ENCODE peak calls at places on chromosomes 11 and 22, in seven cellular contexts. Q, J, I, C, B, Z and M are unnamed samples. For H3K4me1, the result is how much of the 10 kb centered on the place peaks cover.

GRCh38 chr11:94325681-94326080 is 21.3 kb downstream of the IZUMO1R start:
- DNase-seq in B (no peak), Z (peak), I (no peak), Q (peak), C (peak), J (peak), M (no peak)

GRCh38 chr11:12258451-12258850 is 118.9 kb upstream of the PARVA start:
- DNase-seq in B (no peak), Q (no peak), Z (peak), C (no peak), I (no peak), J (peak), M (no peak)

GRCh38 chr11:128948583-128948982 is 5.9 kb upstream of the TP53AIP1 start:
- DNase-seq in C (no peak), J (no peak), B (no peak), I (no peak), Z (no peak), Q (no peak), M (no peak)

GRCh38 chr11:131583823-131584222 is 213.4 kb downstream of the NTM start:
- DNase-seq in Q (no peak), J (no peak), C (no peak), Z (no peak), B (no peak), I (no peak), M (no peak)

GRCh38 chr11:111797145-111797581 is 31.0 kb upstream of the PPP2R1B start:
- DNase-seq in J (no peak), Z (no peak), C (peak), B (no peak), Q (no peak), I (no peak), M (no peak)

GRCh38 chr11:134342572-134343340 is 11.0 kb downstream of the GLB1L2 start:
- DNase-seq in Z (no peak), I (no peak), C (no peak), B (no peak), J (no peak), Q (no peak), M (peak)

GRCh38 chr22:21861290-21861848 is 6.1 kb downstream of the MAPK1 start:
- DNase-seq in J (no peak), Z (no peak), C (no peak), Q (no peak), I (no peak), B (no peak), M (no peak)

GRCh38 chr11:72378704-72379383 is 55.5 kb downstream of the CLPB start:
- DNase-seq in Z (no peak), J (no peak), C (peak), I (peak), Q (peak), B (peak), M (no peak)

GRCh38 chr11:70265341-70265740 is 5.1 kb upstream of the PPFIA1 start:
- DNase-seq in Q (no peak), J (no peak), B (no peak), C (no peak), I (no peak), Z (no peak), M (no peak)

GRCh38 chr11:83612891-83613766 is 327.0 kb upstream of the CCDC90B start:
- DNase-seq in I (no peak), Z (no peak), Q (no peak), C (no peak), B (no peak), J (no peak), M (no peak)

GRCh38 chr11:12200359-12201015 is 90.1 kb downstream of the MICAL2 start:
- DNase-seq in Z (no peak), C (peak), B (no peak), I (peak), Q (no peak), J (no peak), M (no peak)

GRCh38 chr11:123640677-123641494 is 13.5 kb downstream of the SCN3B start:
- DNase-seq in B (no peak), J (peak), I (no peak), Q (peak), C (peak), Z (peak), M (no peak)

GRCh38 chr22:26482171-26482570 is 1.4 kb downstream of the HPS4 start:
- DNase-seq in C (no peak), Q (no peak), J (no peak), Z (no peak), I (no peak), B (no peak), M (no peak)

GRCh38 chr11:10326080-10326964 is 21.4 kb downstream of the ADM start:
- DNase-seq in C (peak), J (no peak), Z (peak), B (peak), Q (peak), I (no peak), M (no peak)

GRCh38 chr22:20563464-20563906 is 56.1 kb downstream of the MED15 start:
- DNase-seq in I (no peak), J (no peak), Z (no peak), Q (no peak), B (no peak), C (no peak), M (peak)

GRCh38 chr22:20635227-20635591 is 127.8 kb downstream of the MED15 start:
- DNase-seq in B (no peak), Z (no peak), C (no peak), I (no peak), J (no peak), Q (no peak), M (no peak)

GRCh38 chr11:2312232-2313042 is 10.6 kb downstream of the TSPAN32 start:
- DNase-seq in I (no peak), Z (no peak), Q (no peak), J (no peak), C (no peak), B (no peak), M (peak)

GRCh38 chr11:107683807-107684206 is 28.0 kb downstream of the SLN start:
- DNase-seq in B (no peak), Z (no peak), I (no peak), C (no peak), Q (no peak), J (peak), M (no peak)

GRCh38 chr22:34850010-34850409 is 215.9 kb upstream of the ISX start:
- DNase-seq in Z (no peak), C (no peak), Q (no peak), I (no peak), B (no peak), J (no peak), M (no peak)

GRCh38 chr11:73980001-73980960 is 2.4 kb downstream of the UCP2 start:
- DNase-seq in Q (peak), J (no peak), I (no peak), C (peak), Z (peak), B (no peak), M (peak)

GRCh38 chr22:42270178-42270511 is 308 bp downstream of the TCF20 start:
- DNase-seq in J (no peak), B (no peak), Z (no peak), C (no peak), I (no peak), Q (no peak), M (no peak)

GRCh38 chr22:26734339-26735018 is 77.1 kb downstream of the MIAT start:
- DNase-seq in B (no peak), J (no peak), C (no peak), Q (no peak), Z (no peak), I (no peak), M (no peak)

GRCh38 chr22:44406581-44407403 is 91.2 kb downstream of the RTL6 start:
- DNase-seq in Z (no peak), C (no peak), Q (no peak), B (no peak), I (no peak), J (no peak), M (no peak)

GRCh38 chr11:69217276-69218105 is 61.8 kb downstream of the SMIM38 start:
- DNase-seq in C (peak), J (no peak), Z (no peak), Q (peak), B (peak), I (no peak), M (peak)

GRCh38 chr11:118304809-118305248 is 299 bp downstream of the CD3E start:
- DNase-seq in J (no peak), C (no peak), B (no peak), Z (no peak), Q (no peak), I (no peak), M (no peak)

GRCh38 chr11:118277312-118277711 is 13.2 kb upstream of the MPZL2 start:
- DNase-seq in I (no peak), Q (peak), Z (peak), B (no peak), C (no peak), J (no peak), M (no peak)

GRCh38 chr11:120562806-120563425 is 51.4 kb downstream of the GRIK4 start:
- DNase-seq in J (no peak), B (no peak), I (no peak), Z (no peak), Q (no peak), C (no peak), M (no peak)

GRCh38 chr22:45237065-45237990 is 3.4 kb downstream of the KIAA0930 start:
- DNase-seq in Q (no peak), J (no peak), I (no peak), Z (peak), B (no peak), C (no peak), M (no peak)

DNA sequence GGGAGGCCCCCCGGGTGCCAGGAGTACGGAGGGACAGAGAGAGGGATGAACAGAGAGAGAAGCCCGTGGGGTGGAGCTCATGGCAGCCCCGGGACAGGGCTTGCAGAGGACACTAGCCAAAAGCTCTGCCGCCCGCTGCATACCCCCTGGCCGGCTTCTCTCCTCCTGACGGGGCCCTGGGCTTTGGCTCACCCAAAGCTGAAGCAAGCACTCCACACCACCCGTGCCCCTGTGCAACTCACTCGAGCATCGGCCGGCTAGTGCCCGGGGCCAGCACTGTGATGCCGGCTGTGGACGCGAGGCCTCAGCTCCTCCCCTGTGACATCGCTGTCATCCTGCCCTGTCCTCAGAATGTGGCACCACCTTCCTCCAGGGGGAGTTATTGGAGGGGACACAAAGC is 429.6 kb downstream of the BRD1 start:
- DNase-seq in Q (no peak), I (no peak), J (no peak), Z (no peak), C (no peak), B (no peak), M (no peak)
- TF ChIP-seq EP300 in Q (no peak), I (no peak), J (no peak), Z (no peak), C (no peak), B (no peak), M (no peak)

GRCh38 chr11:76772100-76772782 is 10.9 kb upstream of the TSKU start:
- DNase-seq in Z (peak), I (no peak), J (no peak), Q (no peak), B (peak), C (no peak), M (no peak)

GRCh38 chr11:76771446-76772099 is 11.6 kb upstream of the TSKU start:
- DNase-seq in C (no peak), I (no peak), J (no peak), Q (no peak), Z (no peak), B (no peak), M (no peak)

GRCh38 chr11:76773921-76774361 is 9.2 kb upstream of the TSKU start:
- DNase-seq in Q (peak), C (no peak), Z (no peak), I (peak), B (peak), J (no peak), M (no peak)

GRCh38 chr11:76770642-76771445 is 12.3 kb upstream of the TSKU start:
- DNase-seq in B (peak), I (peak), C (peak), Q (peak), Z (peak), J (peak), M (no peak)

GRCh38 chr11:76772783-76773106 is 10.4 kb upstream of the TSKU start:
- DNase-seq in I (no peak), Q (no peak), J (no peak), C (no peak), B (no peak), Z (no peak), M (no peak)
- H3K4me1 ChIP-seq in I (under half), Q (half or more), J (half or more), C (under half), B (under half), Z (half or more), M (half or more)

GRCh38 chr11:68179847-68180246 is 33.2 kb downstream of the KMT5B start:
- DNase-seq in Q (no peak), J (no peak), I (no peak), C (no peak), Z (no peak), B (no peak), M (no peak)
- TF ChIP-seq EP300 in Q (no peak), J (no peak), I (no peak), C (no peak), Z (no peak), B (no peak), M (no peak)

GRCh38 chr11:47259178-47259977 is 1.6 kb downstream of the NR1H3 start:
- DNase-seq in C (peak), Z (peak), B (no peak), J (peak), I (no peak), Q (peak), M (no peak)

GRCh38 chr11:47257178-47257517 is 648 bp upstream of the NR1H3 start:
- DNase-seq in Z (no peak), B (no peak), J (no peak), I (no peak), C (no peak), Q (no peak), M (no peak)

GRCh38 chr11:47258317-47258902 is 614 bp downstream of the NR1H3 start:
- DNase-seq in J (no peak), I (no peak), Z (no peak), C (no peak), Q (no peak), B (no peak), M (no peak)

GRCh38 chr11:47256374-47256773 is 1.4 kb upstream of the NR1H3 start:
- DNase-seq in Z (no peak), I (no peak), J (no peak), B (no peak), Q (no peak), C (no peak), M (no peak)

DNA sequence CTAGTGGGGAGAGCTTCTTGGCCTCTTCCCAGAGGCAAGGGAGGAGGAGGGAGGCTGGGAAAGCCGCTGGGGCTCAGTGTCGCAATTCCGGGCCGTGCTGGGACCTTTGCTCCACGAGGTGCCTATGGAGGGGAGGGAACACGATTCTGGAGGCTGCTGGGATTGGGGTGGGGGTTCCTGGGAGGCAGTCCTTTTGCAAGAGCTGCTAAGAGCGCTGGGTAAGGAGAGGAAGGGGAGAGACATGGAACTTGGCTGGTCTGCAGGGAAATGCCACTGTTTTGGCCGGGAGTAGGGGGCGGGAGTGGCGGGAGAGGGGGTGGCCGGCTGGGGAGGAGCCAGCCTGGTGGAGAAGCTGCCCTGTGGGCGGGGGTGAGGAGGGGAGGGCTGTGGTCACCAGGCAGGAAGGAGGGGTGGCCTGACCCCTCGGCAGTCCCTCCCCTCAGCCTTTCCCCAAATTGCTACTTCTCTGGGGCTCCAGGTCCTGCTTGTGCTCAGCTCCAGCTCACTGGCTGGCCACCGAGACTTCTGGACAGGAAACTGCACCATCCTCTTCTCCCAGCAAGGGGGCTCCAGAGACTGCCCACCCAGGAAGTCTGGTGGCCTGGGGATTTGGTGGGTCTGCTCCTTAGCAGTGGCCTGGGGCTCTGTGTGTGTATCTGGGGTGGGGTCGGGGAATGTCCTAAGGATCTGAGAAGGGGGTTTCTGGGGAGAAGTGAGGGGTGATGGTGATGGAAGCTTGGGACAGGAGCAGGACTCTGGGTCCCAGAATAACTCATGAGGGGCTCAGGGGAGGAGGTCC is at the start of gene NR1H3:
- DNase-seq in Z (peak), B (peak), I (peak), Q (peak), J (peak), C (peak), M (peak)
- H3K4me1 ChIP-seq in Z (half or more), B (under half), I (under half), Q (half or more), J (half or more), C (under half), M (half or more)

GRCh38 chr22:32725369-32725988 is 76.0 kb upstream of the TIMP3 start:
- DNase-seq in C (no peak), Z (peak), I (no peak), B (no peak), Q (no peak), J (no peak), M (no peak)
- TF ChIP-seq EP300 in C (no peak), Z (no peak), I (no peak), B (no peak), Q (no peak), J (no peak), M (no peak)

DNA sequence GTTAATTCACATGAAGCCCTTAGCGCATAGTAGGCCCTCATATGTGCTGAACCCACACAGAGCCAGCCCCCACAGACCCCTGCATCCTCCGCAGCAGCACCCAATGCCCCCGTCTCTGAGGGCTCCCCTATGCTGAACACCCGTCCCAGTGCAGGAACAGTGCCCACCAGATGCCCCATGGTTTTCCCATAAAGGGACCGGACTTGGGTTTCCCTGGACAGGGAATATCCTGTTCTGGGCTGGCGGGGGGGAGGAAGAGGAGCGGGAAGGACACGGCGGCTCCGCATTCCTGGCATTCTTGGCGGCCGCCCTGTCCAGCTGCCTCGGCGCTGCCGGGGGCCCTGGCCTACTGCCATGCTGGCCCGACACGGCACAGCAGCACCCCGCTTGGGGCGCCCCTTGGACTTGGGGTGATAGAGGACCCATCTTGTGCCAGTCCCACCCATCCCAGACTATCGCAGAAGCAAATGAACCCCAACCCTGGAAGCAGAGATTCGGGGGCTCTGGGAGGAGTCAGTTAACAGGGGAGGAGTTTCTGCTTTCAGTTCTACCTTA is 23.7 kb upstream of the CBX7 start:
- DNase-seq in I (peak), B (peak), J (no peak), C (peak), Z (peak), Q (peak), M (no peak)
- H3K4me1 ChIP-seq in I (half or more), B (under half), J (half or more), C (under half), Z (half or more), Q (half or more), M (half or more)

GRCh38 chr11:37088573-37088910 is 490.5 kb upstream of the RAG2 start:
- DNase-seq in C (no peak), Q (no peak), I (no peak), Z (no peak), J (no peak), B (no peak), M (no peak)

GRCh38 chr11:37092487-37092886 is 494.5 kb upstream of the RAG2 start:
- DNase-seq in B (no peak), Q (no peak), J (no peak), C (no peak), I (no peak), Z (no peak), M (no peak)

GRCh38 chr11:37089439-37089838 is 491.4 kb upstream of the RAG2 start:
- DNase-seq in I (no peak), Q (no peak), B (no peak), J (no peak), C (no peak), Z (no peak), M (no peak)

GRCh38 chr11:37087650-37088572 is 489.9 kb upstream of the RAG2 start:
- DNase-seq in B (no peak), J (no peak), C (no peak), I (no peak), Z (no peak), Q (no peak), M (no peak)
- TF ChIP-seq EP300 in B (no peak), J (no peak), C (no peak), I (no peak), Z (no peak), Q (no peak), M (no peak)

DNA sequence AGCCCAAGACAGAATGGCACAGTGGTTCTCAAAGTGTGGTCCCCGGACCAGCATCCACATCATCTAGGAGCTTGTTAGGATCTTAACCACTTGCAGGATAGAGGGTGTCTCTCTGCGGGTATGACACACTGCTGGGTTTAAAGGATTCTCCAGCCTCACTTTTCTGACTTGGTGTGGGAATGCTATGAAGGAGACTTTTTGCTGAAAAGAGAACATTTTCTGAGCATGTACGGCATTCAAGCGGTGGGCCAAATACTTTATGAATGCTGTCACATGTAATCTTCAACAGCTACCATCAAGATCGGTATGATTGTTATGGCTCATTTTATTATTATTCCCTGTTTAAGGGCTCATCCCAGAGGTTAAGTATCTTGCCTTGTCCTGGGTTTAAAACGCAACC is 1.7 kb upstream of the CD82 start:
- DNase-seq in J (no peak), C (no peak), B (no peak), Q (no peak), I (no peak), Z (no peak), M (no peak)
- H3K4me1 ChIP-seq in J (under half), C (under half), B (under half), Q (half or more), I (under half), Z (under half), M (half or more)